ENCODE peak calls at places on chromosomes 6 and 20, in nine cellular contexts. One of them, this sample, is unnamed.

GRCh38 chr6:15132854-15133670 is 112.8 kb upstream of the JARID2 start:
- DNase-seq in K562: no peak
- DNase-seq in transverse colon: no peak
- DNase-seq in lower leg skin: no peak
- DNase-seq in uterus: peak; percentile 19
- DNase-seq in HCT116: peak; percentile 95
- DNase-seq in stomach: no peak
- DNase-seq in tibial nerve: no peak
- DNase-seq in testis: no peak
- DNase-seq in this sample: no peak

GRCh38 chr20:19934792-19935491 is 82.2 kb upstream of the NAA20 start:
- DNase-seq in K562: no peak
- DNase-seq in transverse colon: peak; percentile 75
- DNase-seq in lower leg skin: peak; percentile 92
- DNase-seq in uterus: no peak
- DNase-seq in HCT116: no peak
- DNase-seq in stomach: peak; percentile 42
- DNase-seq in tibial nerve: peak; percentile 63
- DNase-seq in testis: peak; percentile 41
- DNase-seq in this sample: no peak

GRCh38 chr6:18141805-18142590 is 12.9 kb downstream of the TPMT start:
- DNase-seq in K562: no peak
- DNase-seq in transverse colon: no peak
- DNase-seq in lower leg skin: no peak
- DNase-seq in uterus: no peak
- DNase-seq in HCT116: no peak
- DNase-seq in stomach: no peak
- DNase-seq in tibial nerve: no peak
- DNase-seq in testis: no peak
- DNase-seq in this sample: no peak

GRCh38 chr6:21263531-21264287 is 329.8 kb upstream of the SOX4 start:
- DNase-seq in K562: peak; percentile 32
- DNase-seq in transverse colon: no peak
- DNase-seq in lower leg skin: no peak
- DNase-seq in uterus: no peak
- DNase-seq in HCT116: no peak
- DNase-seq in stomach: no peak
- DNase-seq in tibial nerve: no peak
- DNase-seq in testis: peak; percentile 30
- DNase-seq in this sample: no peak

GRCh38 chr20:48278961-48279481 is 493.7 kb upstream of the SULF2 start:
- DNase-seq in K562: no peak
- DNase-seq in transverse colon: no peak
- DNase-seq in lower leg skin: no peak
- DNase-seq in uterus: no peak
- DNase-seq in HCT116: no peak
- DNase-seq in stomach: no peak
- DNase-seq in tibial nerve: no peak
- DNase-seq in testis: no peak
- DNase-seq in this sample: no peak

GRCh38 chr20:17828598-17829144 is 128.9 kb downstream of the BANF2 start:
- DNase-seq in K562: no peak
- DNase-seq in transverse colon: no peak
- DNase-seq in lower leg skin: no peak
- DNase-seq in uterus: no peak
- DNase-seq in HCT116: no peak
- DNase-seq in stomach: no peak
- DNase-seq in tibial nerve: no peak
- DNase-seq in testis: no peak
- DNase-seq in this sample: no peak

GRCh38 chr20:61763740-61764400 is 301.8 kb downstream of the TAF4 start:
- DNase-seq in K562: no peak
- DNase-seq in transverse colon: no peak
- DNase-seq in lower leg skin: no peak
- DNase-seq in uterus: no peak
- DNase-seq in HCT116: no peak
- DNase-seq in stomach: no peak
- DNase-seq in tibial nerve: no peak
- DNase-seq in testis: no peak
- DNase-seq in this sample: no peak

GRCh38 chr6:143878272-143878760 is 14.0 kb downstream of the ZC2HC1B start:
- DNase-seq in K562: no peak
- DNase-seq in transverse colon: no peak
- DNase-seq in lower leg skin: no peak
- DNase-seq in uterus: no peak
- DNase-seq in HCT116: no peak
- DNase-seq in stomach: no peak
- DNase-seq in tibial nerve: no peak
- DNase-seq in testis: no peak
- DNase-seq in this sample: no peak

GRCh38 chr20:44698351-44698750 is 16.8 kb upstream of the CCN5 start:
- DNase-seq in K562: no peak
- DNase-seq in transverse colon: no peak
- DNase-seq in lower leg skin: no peak
- DNase-seq in uterus: no peak
- DNase-seq in HCT116: no peak
- DNase-seq in stomach: no peak
- DNase-seq in tibial nerve: no peak
- DNase-seq in testis: no peak
- DNase-seq in this sample: no peak

GRCh38 chr20:44693625-44694024 is 21.5 kb upstream of the CCN5 start:
- DNase-seq in K562: no peak
- DNase-seq in transverse colon: no peak
- DNase-seq in lower leg skin: no peak
- DNase-seq in uterus: no peak
- DNase-seq in HCT116: no peak
- DNase-seq in stomach: no peak
- DNase-seq in tibial nerve: no peak
- DNase-seq in testis: no peak
- DNase-seq in this sample: no peak

GRCh38 chr20:44695295-44696230 is 19.6 kb upstream of the CCN5 start:
- DNase-seq in K562: no peak
- DNase-seq in transverse colon: no peak
- DNase-seq in lower leg skin: no peak
- DNase-seq in uterus: no peak
- DNase-seq in HCT116: no peak
- DNase-seq in stomach: no peak
- DNase-seq in tibial nerve: no peak
- DNase-seq in testis: no peak
- DNase-seq in this sample: no peak

GRCh38 chr20:44694159-44694558 is 21.0 kb upstream of the CCN5 start:
- DNase-seq in K562: no peak
- DNase-seq in transverse colon: no peak
- DNase-seq in lower leg skin: no peak
- DNase-seq in uterus: no peak
- DNase-seq in HCT116: no peak
- DNase-seq in stomach: no peak
- DNase-seq in tibial nerve: no peak
- DNase-seq in testis: no peak
- DNase-seq in this sample: no peak

GRCh38 chr20:44696315-44696714 is 18.9 kb upstream of the CCN5 start:
- DNase-seq in K562: no peak
- DNase-seq in transverse colon: no peak
- DNase-seq in lower leg skin: no peak
- DNase-seq in uterus: no peak
- DNase-seq in HCT116: no peak
- DNase-seq in stomach: no peak
- DNase-seq in tibial nerve: no peak
- DNase-seq in testis: no peak
- DNase-seq in this sample: no peak
- TF ChIP-seq POLR2A in K562: no peak
- TF ChIP-seq POLR2A in transverse colon: no peak
- TF ChIP-seq POLR2A in lower leg skin: no peak
- TF ChIP-seq POLR2A in uterus: no peak
- TF ChIP-seq POLR2A in HCT116: no peak
- TF ChIP-seq POLR2A in stomach: no peak
- TF ChIP-seq POLR2A in tibial nerve: no peak
- TF ChIP-seq POLR2A in testis: no peak
- TF ChIP-seq POLR2A in this sample: no peak

GRCh38 chr6:157823523-157824370 is 701 bp downstream of the SNX9 start:
- DNase-seq in K562: peak; percentile 74
- DNase-seq in transverse colon: peak; percentile 75
- DNase-seq in lower leg skin: peak; percentile 86
- DNase-seq in uterus: peak; percentile 54
- DNase-seq in HCT116: peak; percentile 62
- DNase-seq in stomach: peak; percentile 65
- DNase-seq in tibial nerve: peak; percentile 58
- DNase-seq in testis: peak; percentile 72
- DNase-seq in this sample: peak; percentile 91
- TF ChIP-seq POLR2A in K562: peak; percentile 73
- TF ChIP-seq POLR2A in transverse colon: peak; percentile 61
- TF ChIP-seq POLR2A in lower leg skin: no peak
- TF ChIP-seq POLR2A in uterus: peak; percentile 32
- TF ChIP-seq POLR2A in HCT116: no peak
- TF ChIP-seq POLR2A in stomach: no peak
- TF ChIP-seq POLR2A in tibial nerve: peak; percentile 26
- TF ChIP-seq POLR2A in testis: no peak
- TF ChIP-seq POLR2A in this sample: peak; percentile 89

GRCh38 chr20:845226-845868 is 11.8 kb downstream of the FAM110A start:
- DNase-seq in K562: no peak
- DNase-seq in transverse colon: no peak
- DNase-seq in lower leg skin: no peak
- DNase-seq in uterus: no peak
- DNase-seq in HCT116: no peak
- DNase-seq in stomach: no peak
- DNase-seq in tibial nerve: no peak
- DNase-seq in testis: no peak
- DNase-seq in this sample: peak; percentile 64

GRCh38 chr20:844473-845225 is 11.1 kb downstream of the FAM110A start:
- DNase-seq in K562: peak; percentile 96
- DNase-seq in transverse colon: peak; percentile 94
- DNase-seq in lower leg skin: peak; percentile 96
- DNase-seq in uterus: peak; percentile 85
- DNase-seq in HCT116: peak; percentile 56
- DNase-seq in stomach: peak; percentile 96
- DNase-seq in tibial nerve: peak; percentile 83
- DNase-seq in testis: peak; percentile 97
- DNase-seq in this sample: peak; percentile 95

GRCh38 chr20:845967-846893 is 12.7 kb downstream of the FAM110A start:
- DNase-seq in K562: no peak
- DNase-seq in transverse colon: no peak
- DNase-seq in lower leg skin: no peak
- DNase-seq in uterus: no peak
- DNase-seq in HCT116: no peak
- DNase-seq in stomach: no peak
- DNase-seq in tibial nerve: no peak
- DNase-seq in testis: no peak
- DNase-seq in this sample: peak; percentile 56

GRCh38 chr20:848218-848617 is 14.7 kb downstream of the FAM110A start:
- DNase-seq in K562: no peak
- DNase-seq in transverse colon: no peak
- DNase-seq in lower leg skin: no peak
- DNase-seq in uterus: no peak
- DNase-seq in HCT116: no peak
- DNase-seq in stomach: no peak
- DNase-seq in tibial nerve: no peak
- DNase-seq in testis: no peak
- DNase-seq in this sample: no peak

DNA sequence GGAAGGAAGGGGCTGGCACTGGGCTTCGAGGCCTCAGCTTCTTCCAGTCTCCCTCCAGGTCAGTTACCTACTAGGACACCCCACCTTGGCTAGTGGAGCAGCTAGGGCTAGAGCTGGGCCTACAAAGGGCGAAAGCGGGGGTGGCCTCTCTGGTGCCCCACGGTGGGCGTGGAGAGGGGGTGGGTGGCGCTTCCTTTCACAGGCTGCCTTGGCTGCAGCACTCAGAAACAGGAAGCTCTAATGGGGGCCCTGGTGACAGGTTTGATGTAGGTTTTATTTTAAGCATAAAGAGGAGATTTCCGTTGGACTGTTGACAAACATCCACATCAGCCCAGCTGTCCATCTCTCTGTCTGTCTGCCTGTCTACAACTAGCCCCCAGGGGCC is 13.4 kb downstream of the FAM110A start:
- DNase-seq in K562: no peak
- DNase-seq in transverse colon: peak; percentile 38
- DNase-seq in lower leg skin: no peak
- DNase-seq in uterus: no peak
- DNase-seq in HCT116: no peak
- DNase-seq in stomach: no peak
- DNase-seq in tibial nerve: no peak
- DNase-seq in testis: no peak
- DNase-seq in this sample: peak; percentile 40
- TF ChIP-seq POLR2A in K562: no peak
- TF ChIP-seq POLR2A in transverse colon: no peak
- TF ChIP-seq POLR2A in lower leg skin: no peak
- TF ChIP-seq POLR2A in uterus: no peak
- TF ChIP-seq POLR2A in HCT116: no peak
- TF ChIP-seq POLR2A in stomach: no peak
- TF ChIP-seq POLR2A in tibial nerve: no peak
- TF ChIP-seq POLR2A in testis: no peak
- TF ChIP-seq POLR2A in this sample: no peak

GRCh38 chr6:134078166-134078565 is 25.7 kb upstream of the SLC2A12 start:
- DNase-seq in K562: no peak
- DNase-seq in transverse colon: no peak
- DNase-seq in lower leg skin: no peak
- DNase-seq in uterus: no peak
- DNase-seq in HCT116: no peak
- DNase-seq in stomach: no peak
- DNase-seq in tibial nerve: no peak
- DNase-seq in testis: no peak
- DNase-seq in this sample: no peak

GRCh38 chr6:134080171-134080795 is 27.9 kb upstream of the SLC2A12 start:
- DNase-seq in K562: no peak
- DNase-seq in transverse colon: peak; percentile 34
- DNase-seq in lower leg skin: no peak
- DNase-seq in uterus: no peak
- DNase-seq in HCT116: no peak
- DNase-seq in stomach: peak; percentile 32
- DNase-seq in tibial nerve: no peak
- DNase-seq in testis: no peak
- DNase-seq in this sample: peak; percentile 11

GRCh38 chr6:134079406-134079921 is 27.0 kb upstream of the SLC2A12 start:
- DNase-seq in K562: no peak
- DNase-seq in transverse colon: no peak
- DNase-seq in lower leg skin: no peak
- DNase-seq in uterus: no peak
- DNase-seq in HCT116: no peak
- DNase-seq in stomach: peak; percentile 33
- DNase-seq in tibial nerve: no peak
- DNase-seq in testis: no peak
- DNase-seq in this sample: no peak

GRCh38 chr6:134081506-134081905 is 29.1 kb upstream of the SLC2A12 start:
- DNase-seq in K562: no peak
- DNase-seq in transverse colon: no peak
- DNase-seq in lower leg skin: no peak
- DNase-seq in uterus: no peak
- DNase-seq in HCT116: no peak
- DNase-seq in stomach: no peak
- DNase-seq in tibial nerve: no peak
- DNase-seq in testis: no peak
- DNase-seq in this sample: no peak

DNA sequence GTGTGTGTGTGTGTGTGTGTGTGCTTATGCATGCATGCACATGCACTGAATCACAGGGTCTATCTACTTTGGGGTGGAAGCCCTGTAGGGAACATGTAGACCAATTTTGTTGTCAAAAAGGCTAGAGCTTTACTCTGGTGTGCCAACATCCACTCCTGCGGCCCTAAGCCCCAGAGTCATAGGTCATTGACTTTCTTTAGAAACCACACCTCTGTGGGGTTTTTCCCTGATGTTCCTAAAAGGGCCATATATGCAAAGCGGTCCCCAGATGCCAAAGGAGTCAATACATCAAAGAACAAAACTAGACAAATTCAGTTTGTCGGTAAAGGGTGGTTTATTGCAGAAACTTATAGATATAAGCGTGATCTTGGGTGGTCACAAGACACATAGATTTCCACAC is 29.8 kb upstream of the SLC2A12 start:
- DNase-seq in K562: no peak
- DNase-seq in transverse colon: no peak
- DNase-seq in lower leg skin: no peak
- DNase-seq in uterus: no peak
- DNase-seq in HCT116: no peak
- DNase-seq in stomach: no peak
- DNase-seq in tibial nerve: no peak
- DNase-seq in testis: no peak
- DNase-seq in this sample: no peak
- TF ChIP-seq POLR2A in K562: no peak
- TF ChIP-seq POLR2A in transverse colon: no peak
- TF ChIP-seq POLR2A in lower leg skin: no peak
- TF ChIP-seq POLR2A in uterus: no peak
- TF ChIP-seq POLR2A in HCT116: no peak
- TF ChIP-seq POLR2A in stomach: no peak
- TF ChIP-seq POLR2A in tibial nerve: no peak
- TF ChIP-seq POLR2A in testis: no peak
- TF ChIP-seq POLR2A in this sample: no peak

This sample was measured in erythroblast.